ENCODE peak calls at places on chromosome 21, in six cellular contexts. E is CD8-positive, alpha-beta T cell; K is mucosa of descending colon; S is HFF-Myc; P is SK-N-SH; B is neural progenitor cell. M is an unnamed sample.

GRCh38 chr21:33099131-33099530 is 29.2 kb downstream of the OLIG1 start:
- DNase-seq in S (no peak), K (no peak), P (no peak), E (no peak), B (no peak), M (no peak)

GRCh38 chr21:31132574-31133242 is 94.4 kb upstream of the KRTAP19-8 start:
- DNase-seq in E (peak), B (no peak), K (no peak), P (no peak), S (no peak), M (peak)

GRCh38 chr21:33025106-33025470 is 647 bp upstream of the OLIG2 start:
- DNase-seq in K (no peak), P (peak), S (no peak), E (no peak), B (peak), M (no peak)

GRCh38 chr21:16536661-16537359 is 807.0 kb downstream of the USP25 start:
- DNase-seq in E (no peak), B (no peak), P (no peak), S (no peak), K (no peak), M (peak)

GRCh38 chr21:31471865-31472264 is 127.8 kb upstream of the TIAM1 start:
- DNase-seq in E (no peak), K (no peak), P (no peak), B (no peak), S (no peak), M (no peak)

GRCh38 chr21:43306911-43307676 is 119.8 kb downstream of the SIK1 start:
- DNase-seq in P (peak), S (no peak), K (peak), B (no peak), E (no peak), M (peak)

GRCh38 chr21:25342811-25343210 is 264.5 kb downstream of the MRPL39 start:
- DNase-seq in B (no peak), S (no peak), K (no peak), E (no peak), P (no peak), M (no peak)

GRCh38 chr21:33418686-33419085 is 15.5 kb downstream of the IFNGR2 start:
- DNase-seq in B (no peak), E (no peak), K (no peak), S (no peak), P (no peak), M (no peak)

GRCh38 chr21:43691086-43691795 is 27.7 kb upstream of the PDXK start:
- DNase-seq in K (no peak), P (no peak), E (no peak), B (no peak), S (no peak), M (no peak)

GRCh38 chr21:30689822-30690221 is 28.8 kb downstream of the KRTAP21-3 start:
- DNase-seq in K (no peak), B (no peak), E (no peak), S (no peak), P (no peak), M (no peak)

GRCh38 chr21:26449161-26449560 is 123.9 kb downstream of the CYYR1 start:
- DNase-seq in E (no peak), S (no peak), B (no peak), P (no peak), K (no peak), M (peak)

GRCh38 chr21:33608559-33608958 is 20.1 kb upstream of the DONSON start:
- DNase-seq in P (no peak), E (no peak), S (no peak), B (no peak), K (no peak), M (no peak)

GRCh38 chr21:43917515-43918384 is 52.7 kb downstream of the AGPAT3 start:
- DNase-seq in P (no peak), K (no peak), B (no peak), S (no peak), E (no peak), M (no peak)

GRCh38 chr21:43323244-43324005 is 103.5 kb downstream of the SIK1 start:
- DNase-seq in B (no peak), S (no peak), E (no peak), P (no peak), K (no peak), M (no peak)

GRCh38 chr21:15850645-15851044 is 120.9 kb downstream of the USP25 start:
- DNase-seq in P (no peak), K (no peak), S (no peak), E (no peak), B (no peak), M (peak)

GRCh38 chr21:46600305-46600704 is 4.6 kb downstream of the S100B start:
- DNase-seq in B (no peak), E (no peak), S (no peak), P (no peak), K (no peak), M (no peak)

GRCh38 chr21:31857096-31857495 is 15.7 kb upstream of the HUNK start:
- DNase-seq in S (no peak), K (no peak), E (no peak), B (no peak), P (no peak), M (no peak)

GRCh38 chr21:31713115-31713514 is 18.8 kb downstream of the SCAF4 start:
- DNase-seq in P (no peak), K (no peak), E (no peak), S (no peak), B (no peak), M (no peak)

GRCh38 chr21:25983745-25984144 is 186.8 kb downstream of the APP start:
- DNase-seq in K (no peak), B (no peak), S (no peak), E (no peak), P (peak), M (no peak)

GRCh38 chr21:26835027-26835713 is 10.0 kb downstream of the ADAMTS1 start:
- DNase-seq in P (no peak), B (no peak), E (no peak), K (no peak), S (no peak), M (peak)

GRCh38 chr21:33668180-33668579 is 25.9 kb downstream of the ITSN1 start:
- DNase-seq in B (no peak), S (no peak), E (no peak), K (no peak), P (no peak), M (no peak)

GRCh38 chr21:17585875-17586450 is 26.7 kb downstream of the BTG3 start:
- DNase-seq in P (peak), K (no peak), E (no peak), B (peak), S (peak), M (peak)

GRCh38 chr21:36325373-36326010 is 5.5 kb downstream of the MORC3 start:
- DNase-seq in E (no peak), S (no peak), B (no peak), P (no peak), K (no peak), M (peak)

GRCh38 chr21:29920938-29921337 is 18.9 kb downstream of the GRIK1 start:
- DNase-seq in P (no peak), K (no peak), E (no peak), B (no peak), S (no peak), M (no peak)

GRCh38 chr21:33071878-33072306 is 2.0 kb downstream of the OLIG1 start:
- DNase-seq in S (no peak), B (peak), K (no peak), P (no peak), E (no peak), M (peak)

GRCh38 chr21:17270234-17270633 is 242.6 kb upstream of the CXADR start:
- DNase-seq in B (peak), S (peak), K (no peak), E (no peak), P (peak), M (peak)

GRCh38 chr21:33828083-33828482 is 87.5 kb downstream of the ATP5PO start:
- DNase-seq in P (no peak), E (no peak), B (no peak), K (no peak), S (no peak), M (peak)

GRCh38 chr21:25638634-25639166 is 358 bp upstream of the JAM2 start:
- DNase-seq in P (no peak), B (no peak), K (no peak), E (no peak), S (no peak), M (peak)

GRCh38 chr21:32794643-32795042 is 23.1 kb upstream of the PAXBP1 start:
- DNase-seq in E (no peak), B (no peak), K (no peak), S (no peak), P (no peak), M (no peak)

GRCh38 chr21:32834825-32835224 is 63.3 kb upstream of the PAXBP1 start:
- DNase-seq in P (no peak), E (no peak), B (peak), S (no peak), K (no peak), M (no peak)

GRCh38 chr21:27564684-27565280 is 597.9 kb upstream of the ADAMTS5 start:
- DNase-seq in B (peak), K (no peak), S (no peak), P (peak), E (no peak), M (peak)

GRCh38 chr21:16102113-16102512 is 372.3 kb downstream of the USP25 start:
- DNase-seq in P (no peak), K (no peak), S (no peak), E (no peak), B (no peak), M (no peak)

GRCh38 chr21:32771134-32771523 is 426 bp downstream of the PAXBP1 start:
- DNase-seq in B (peak), K (peak), P (peak), E (peak), S (no peak), M (peak)

GRCh38 chr21:33033961-33034413 is 8.3 kb downstream of the OLIG2 start:
- DNase-seq in S (no peak), E (no peak), P (no peak), K (no peak), B (no peak), M (no peak)

GRCh38 chr21:15801352-15801863 is 71.6 kb downstream of the USP25 start:
- DNase-seq in E (no peak), B (no peak), K (no peak), S (no peak), P (no peak), M (no peak)

GRCh38 chr21:36169465-36170128 is 13.0 kb downstream of the DOP1B start:
- DNase-seq in E (no peak), B (no peak), S (no peak), P (no peak), K (peak), M (no peak)

GRCh38 chr21:43808367-43808766 is 19.0 kb downstream of the RRP1 start:
- DNase-seq in E (no peak), K (no peak), B (no peak), S (no peak), P (no peak), M (no peak)

GRCh38 chr21:26072891-26073615 is 97.5 kb downstream of the APP start:
- DNase-seq in S (no peak), P (no peak), K (no peak), E (no peak), B (no peak), M (peak)

GRCh38 chr21:46569071-46569470 is 35.8 kb downstream of the S100B start:
- DNase-seq in S (no peak), E (no peak), K (no peak), B (no peak), P (no peak), M (no peak)

GRCh38 chr21:42234026-42234425 is 15.1 kb downstream of the ABCG1 start:
- DNase-seq in E (no peak), B (peak), P (peak), K (no peak), S (no peak), M (no peak)

GRCh38 chr21:42232176-42232825 is 13.4 kb downstream of the ABCG1 start:
- DNase-seq in E (no peak), S (no peak), B (no peak), K (no peak), P (no peak), M (no peak)

GRCh38 chr21:42234464-42235241 is 15.7 kb downstream of the ABCG1 start:
- DNase-seq in K (peak), E (peak), B (peak), P (peak), S (no peak), M (peak)

GRCh38 chr21:42231761-42232160 is 12.8 kb downstream of the ABCG1 start:
- DNase-seq in K (no peak), B (no peak), E (no peak), P (no peak), S (no peak), M (no peak)

DNA sequence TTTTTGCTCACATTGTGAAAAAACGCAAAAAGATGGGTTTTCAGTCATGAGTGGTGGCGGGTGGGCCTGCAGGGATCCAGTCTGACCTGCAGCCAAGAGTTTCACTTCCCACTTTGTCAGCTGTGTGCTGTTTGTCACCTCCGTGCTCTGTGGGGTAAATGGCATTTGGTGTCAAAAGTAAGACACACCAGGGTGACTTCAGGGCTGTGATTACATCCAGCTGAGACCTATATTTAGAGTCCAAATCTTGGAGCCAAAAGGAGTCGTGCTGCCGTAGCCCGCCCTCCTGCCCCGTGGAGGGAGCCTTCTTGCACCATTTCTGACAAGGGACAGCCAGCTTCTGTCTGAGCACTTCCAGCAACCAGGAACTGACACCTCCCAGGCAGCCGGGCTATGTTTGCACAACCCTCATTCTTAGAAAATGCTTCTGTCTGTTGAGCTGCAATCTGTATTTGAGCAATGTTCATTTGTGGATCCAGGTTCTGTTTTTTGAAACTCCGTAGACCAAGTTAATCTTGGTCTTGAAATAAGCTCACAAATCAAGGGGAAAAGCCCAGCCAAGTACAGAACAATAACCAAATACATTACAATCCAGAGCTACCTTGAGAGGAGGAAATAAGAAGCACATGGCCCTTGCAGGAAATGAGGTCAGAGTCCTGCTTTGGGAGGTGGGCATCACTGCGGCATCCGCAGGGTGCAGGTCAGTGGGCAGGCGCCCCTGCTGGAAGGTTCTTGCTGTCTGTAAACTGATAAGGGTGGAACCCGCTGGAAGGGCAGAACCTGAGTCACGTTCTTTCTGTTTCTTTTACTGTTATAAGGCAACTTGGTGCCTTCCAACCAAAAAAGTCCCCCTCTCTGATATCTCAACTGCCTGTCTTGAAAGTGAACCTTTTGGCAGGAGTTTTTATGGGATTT is 14.4 kb downstream of the ABCG1 start:
- DNase-seq in P (peak), K (peak), E (peak), B (no peak), S (no peak), M (peak)
- TF ChIP-seq CTCF in P (no peak), K (peak), E (peak), B (peak), S (no peak), M (no peak)

DNA sequence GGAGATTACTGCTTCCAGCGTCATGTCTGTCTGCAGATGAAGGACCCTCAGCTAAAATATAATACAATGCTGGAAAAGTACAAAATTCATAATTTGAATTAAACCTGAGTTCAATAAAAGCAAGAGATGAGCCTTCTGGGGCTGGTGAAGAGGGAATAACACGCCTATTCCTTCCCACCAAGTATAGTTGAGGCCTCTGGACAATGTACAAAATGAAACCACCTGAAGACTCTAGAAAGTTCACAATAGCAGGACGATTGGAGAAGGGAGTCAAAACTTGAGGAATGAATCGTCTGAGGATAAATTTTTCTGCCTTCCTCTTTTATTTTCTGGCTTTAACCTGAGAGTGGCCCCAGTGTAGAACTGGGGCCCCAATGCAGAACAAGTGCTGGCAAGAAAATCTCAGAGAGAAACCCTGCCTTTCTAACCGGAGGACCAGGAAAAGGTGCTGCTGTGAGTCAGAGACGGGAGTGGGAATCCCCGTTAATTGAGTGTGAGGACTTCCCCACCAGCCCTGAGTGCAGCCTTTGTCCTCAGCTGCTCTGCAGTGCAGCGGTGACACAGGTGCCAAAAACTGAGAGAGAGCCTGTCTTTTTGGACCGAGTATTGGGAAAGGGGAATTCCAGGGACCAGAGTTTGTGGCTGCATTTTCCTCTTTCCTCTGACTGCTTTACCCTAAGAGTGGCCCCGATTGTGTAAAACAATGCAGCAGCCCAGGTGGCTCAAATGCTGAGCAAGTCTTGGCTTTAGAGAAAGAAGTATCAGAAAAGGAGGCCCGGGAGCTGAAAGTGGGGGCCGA is 264.9 kb downstream of the DYRK1A start:
- DNase-seq in K (no peak), P (no peak), E (no peak), S (no peak), B (peak), M (no peak)
- H3K4me3 ChIP-seq in K (no peak), P (no peak), E (no peak), S (no peak), B (peak), M (no peak)

GRCh38 chr21:28781602-28782274 is 210.9 kb downstream of the LTN1 start:
- DNase-seq in E (no peak), B (peak), S (no peak), K (no peak), P (peak), M (no peak)
- TF ChIP-seq CTCF in E (no peak), B (peak), S (peak), K (no peak), P (peak), M (peak)

DNA sequence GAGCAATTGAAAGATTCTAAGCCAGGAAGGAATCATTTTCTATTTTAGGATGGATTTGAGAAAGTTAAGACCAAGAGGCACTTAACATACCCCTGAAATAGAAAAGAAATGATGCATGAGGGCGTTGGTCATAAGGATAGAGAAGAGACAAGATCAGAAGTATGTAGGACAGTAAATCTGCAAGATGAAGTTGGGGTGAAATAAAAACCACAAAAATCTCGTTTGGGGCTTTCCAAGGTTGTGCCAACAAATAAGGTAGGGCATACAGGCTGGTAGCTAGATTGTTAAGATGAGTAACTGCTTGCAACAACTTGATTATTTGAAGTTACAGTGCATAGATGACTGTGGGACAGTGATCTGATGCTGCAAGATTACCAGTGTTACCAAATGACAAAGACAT is 2.6 kb upstream of the BRWD1 start:
- DNase-seq in B (no peak), S (no peak), P (no peak), E (no peak), K (no peak), M (no peak)
- H3K4me3 ChIP-seq in B (no peak), S (no peak), P (no peak), E (no peak), K (no peak), M (no peak)

DNA sequence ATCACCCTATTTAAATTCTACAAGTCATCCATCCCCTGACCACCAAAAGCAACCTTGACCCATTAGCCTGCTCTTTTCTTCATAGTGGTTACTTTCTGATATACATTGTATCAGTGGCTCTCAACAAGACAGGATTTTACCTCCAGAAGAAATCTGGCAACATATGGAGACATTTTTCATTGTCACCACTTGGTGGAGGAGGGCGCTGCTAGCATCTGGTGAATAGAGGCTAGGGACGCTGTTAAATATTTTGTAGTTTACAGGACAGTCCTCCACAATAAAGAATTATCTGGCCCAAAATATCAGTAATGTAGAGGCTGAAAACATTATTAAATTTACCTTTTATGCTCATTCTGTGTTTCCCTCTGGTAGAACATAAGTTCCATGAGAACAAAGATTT is 6.1 kb downstream of the HSPA13 start:
- DNase-seq in S (no peak), B (no peak), P (no peak), E (no peak), K (no peak), M (no peak)
- TF ChIP-seq CTCF in S (no peak), B (peak), P (peak), E (no peak), K (no peak), M (no peak)

DNA sequence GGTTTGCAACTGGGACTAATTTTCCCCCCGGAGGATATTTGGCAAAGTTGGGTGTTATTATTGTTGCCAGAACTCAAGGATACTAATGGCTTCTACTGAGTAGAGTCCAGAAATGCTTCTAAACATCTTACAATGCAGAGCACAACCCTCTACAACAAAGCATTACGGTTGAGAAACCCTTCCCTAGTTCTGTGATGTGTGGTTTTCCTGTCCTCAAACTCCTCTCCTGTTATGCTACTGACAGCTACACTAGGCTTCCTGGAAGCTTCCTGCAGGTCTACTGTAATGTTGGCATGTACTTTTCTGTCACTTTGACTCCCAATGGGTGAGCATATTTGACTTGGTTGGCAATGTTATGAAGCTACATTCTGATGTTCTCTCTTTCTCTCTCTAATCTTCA is 1656.9 kb downstream of the MRPL39 start:
- DNase-seq in B (no peak), P (no peak), S (no peak), K (no peak), E (no peak), M (no peak)
- H3K4me3 ChIP-seq in B (no peak), P (no peak), S (no peak), K (no peak), E (no peak), M (no peak)